ENCODE peak calls at places on chromosomes 13 and 19, in seven cellular contexts. T, F, Q, G, R, E and O are unnamed samples.
A peak's percentile ranks its signal among the peaks of the same experiment; 100 is the strongest.

GRCh38 chr19:12880551-12881171 is 588 bp downstream of the DNASE2 start:
- DNase-seq in F (peak; percentile 77), T (no peak), G (peak; percentile 33), E (no peak), R (no peak), Q (no peak), O (no peak)

GRCh38 chr19:38033658-38034150 is 126.7 kb downstream of the SIPA1L3 start:
- DNase-seq in T (no peak), G (peak; percentile 85), F (no peak), R (no peak), E (no peak), Q (no peak), O (no peak)

GRCh38 chr19:21699197-21699596 is 68.2 kb downstream of the ZNF100 start:
- DNase-seq in R (no peak), G (no peak), E (no peak), T (no peak), Q (no peak), F (no peak), O (no peak)

GRCh38 chr13:89967701-89968100 is 1379.8 kb upstream of the MIR17HG start:
- DNase-seq in T (no peak), G (no peak), R (no peak), F (no peak), Q (no peak), E (no peak), O (no peak)

GRCh38 chr19:54677217-54677616 is 14.4 kb downstream of the LILRB4 start:
- DNase-seq in T (no peak), E (no peak), F (no peak), Q (no peak), G (no peak), R (no peak), O (no peak)

GRCh38 chr19:2097330-2098327 is 914 bp downstream of the IZUMO4 start:
- DNase-seq in F (no peak), Q (no peak), E (no peak), T (no peak), G (peak; percentile 53), R (no peak), O (no peak)

GRCh38 chr19:40982594-40983101 is 8.4 kb upstream of the CYP2B6 start:
- DNase-seq in T (no peak), Q (no peak), E (no peak), R (no peak), G (no peak), F (no peak), O (no peak)

GRCh38 chr13:77028202-77028601 is 1.2 kb upstream of the FBXL3 start:
- DNase-seq in F (no peak), R (no peak), G (no peak), T (no peak), Q (no peak), E (no peak), O (no peak)

GRCh38 chr13:87234981-87235380 is 436.2 kb upstream of the SLITRK5 start:
- DNase-seq in Q (no peak), G (no peak), T (no peak), F (no peak), E (no peak), R (no peak), O (no peak)

GRCh38 chr19:11535792-11536595 is 2.7 kb upstream of the CNN1 start:
- DNase-seq in T (peak; percentile 75), G (peak; percentile 95), E (peak; percentile 61), F (peak; percentile 96), Q (peak; percentile 65), R (peak; percentile 83), O (peak; percentile 96)

GRCh38 chr13:90230311-90230710 is 1117.2 kb upstream of the MIR17HG start:
- DNase-seq in Q (no peak), T (no peak), F (no peak), R (no peak), G (no peak), E (no peak), O (no peak)

GRCh38 chr19:12913011-12913561 is 6.0 kb downstream of the SYCE2 start:
- DNase-seq in Q (no peak), R (no peak), F (peak; percentile 92), G (no peak), E (peak; percentile 48), T (no peak), O (peak; percentile 70)

GRCh38 chr19:36043952-36044351 is 10.1 kb downstream of the THAP8 start:
- DNase-seq in F (no peak), E (no peak), G (no peak), Q (no peak), T (no peak), R (no peak), O (no peak)

GRCh38 chr13:104759069-104759468 is 1692.9 kb upstream of the SLC10A2 start:
- DNase-seq in G (no peak), Q (no peak), T (no peak), F (no peak), E (no peak), R (no peak), O (no peak)

GRCh38 chr19:51692065-51692915 is 840 bp upstream of the SPACA6 start:
- DNase-seq in F (no peak), R (no peak), G (no peak), Q (no peak), E (no peak), T (no peak), O (no peak)

GRCh38 chr19:10293637-10294367 is 4.0 kb downstream of the ICAM5 start:
- DNase-seq in E (no peak), T (no peak), G (no peak), F (no peak), R (no peak), Q (no peak), O (no peak)

GRCh38 chr13:103022328-103022727 is 43.9 kb downstream of the SLC10A2 start:
- DNase-seq in F (peak; percentile 54), T (no peak), E (no peak), Q (no peak), G (no peak), R (no peak), O (no peak)

GRCh38 chr13:26985285-26985878 is 186.2 kb downstream of the USP12 start:
- DNase-seq in E (peak; percentile 17), G (peak; percentile 62), R (peak; percentile 27), T (peak; percentile 36), Q (peak; percentile 51), F (peak; percentile 86), O (no peak)

GRCh38 chr13:73365681-73366080 is 306.9 kb downstream of the KLF5 start:
- DNase-seq in F (no peak), T (no peak), E (no peak), G (no peak), R (no peak), Q (no peak), O (no peak)

GRCh38 chr13:106352850-106353249 is 182.6 kb downstream of the EFNB2 start:
- DNase-seq in F (no peak), R (no peak), T (no peak), Q (no peak), G (no peak), E (no peak), O (no peak)

GRCh38 chr19:42028304-42029216 is 34.5 kb upstream of the ATP1A3 start:
- DNase-seq in Q (no peak), E (no peak), F (no peak), G (peak; percentile 12), R (no peak), T (no peak), O (no peak)

GRCh38 chr19:18205180-18205915 is 1.5 kb upstream of the RAB3A start:
- DNase-seq in Q (no peak), T (no peak), G (peak; percentile 74), F (peak; percentile 37), R (no peak), E (peak; percentile 32), O (no peak)

GRCh38 chr13:39776439-39776838 is 121.0 kb downstream of the COG6 start:
- DNase-seq in T (no peak), E (no peak), F (no peak), G (no peak), Q (no peak), R (no peak), O (no peak)

GRCh38 chr19:17468302-17469091 is 1.8 kb upstream of the SLC27A1 start:
- DNase-seq in Q (no peak), F (no peak), G (no peak), E (peak; percentile 30), R (no peak), T (no peak), O (no peak)

GRCh38 chr19:58543826-58544590 is at the start of gene TRIM28:
- DNase-seq in Q (peak; percentile 100), G (peak; percentile 100), E (no peak), F (peak; percentile 99), T (no peak), R (peak; percentile 100), O (peak; percentile 77)